ENCODE peak calls at places on chromosomes 13 and 19, in six cellular contexts. One of them, this sample, is unnamed.

GRCh38 chr19:2270572-2271515 is 11.1 kb downstream of the PEAK3 start:
- DNase-seq in right atrium auricular region: peak
- DNase-seq in heart left ventricle: peak
- DNase-seq in NB4: peak
- DNase-seq in midbrain: peak
- DNase-seq in neural progenitor cell: peak
- DNase-seq in this sample: peak

GRCh38 chr13:114009590-114010400 is 35.9 kb upstream of the C13orf46 start:
- DNase-seq in right atrium auricular region: no peak
- DNase-seq in heart left ventricle: peak
- DNase-seq in NB4: no peak
- DNase-seq in midbrain: no peak
- DNase-seq in neural progenitor cell: no peak
- DNase-seq in this sample: no peak

GRCh38 chr19:42250666-42251531 is 4.0 kb downstream of the ERF start:
- DNase-seq in right atrium auricular region: peak
- DNase-seq in heart left ventricle: peak
- DNase-seq in NB4: no peak
- DNase-seq in midbrain: peak
- DNase-seq in neural progenitor cell: no peak
- DNase-seq in this sample: no peak

GRCh38 chr13:91141619-91142061 is 205.8 kb upstream of the MIR17HG start:
- DNase-seq in right atrium auricular region: no peak
- DNase-seq in heart left ventricle: no peak
- DNase-seq in NB4: no peak
- DNase-seq in midbrain: no peak
- DNase-seq in neural progenitor cell: no peak
- DNase-seq in this sample: no peak

GRCh38 chr19:13610042-13610691 is 103.9 kb upstream of the CACNA1A start:
- DNase-seq in right atrium auricular region: no peak
- DNase-seq in heart left ventricle: no peak
- DNase-seq in NB4: no peak
- DNase-seq in midbrain: no peak
- DNase-seq in neural progenitor cell: peak
- DNase-seq in this sample: no peak

GRCh38 chr13:57557979-57558529 is 73.5 kb upstream of the PCDH17 start:
- DNase-seq in right atrium auricular region: no peak
- DNase-seq in heart left ventricle: no peak
- DNase-seq in NB4: peak
- DNase-seq in midbrain: peak
- DNase-seq in neural progenitor cell: peak
- DNase-seq in this sample: no peak

GRCh38 chr13:97372929-97373328 is 61.0 kb upstream of the RAP2A start:
- DNase-seq in right atrium auricular region: no peak
- DNase-seq in heart left ventricle: no peak
- DNase-seq in NB4: no peak
- DNase-seq in midbrain: no peak
- DNase-seq in neural progenitor cell: no peak
- DNase-seq in this sample: no peak

GRCh38 chr13:61391426-61391825 is 24.2 kb downstream of the PCDH20 start:
- DNase-seq in right atrium auricular region: no peak
- DNase-seq in heart left ventricle: no peak
- DNase-seq in NB4: no peak
- DNase-seq in midbrain: no peak
- DNase-seq in neural progenitor cell: no peak
- DNase-seq in this sample: no peak

GRCh38 chr19:50778906-50779430 is 8.7 kb downstream of the GPR32 start:
- DNase-seq in right atrium auricular region: no peak
- DNase-seq in heart left ventricle: no peak
- DNase-seq in NB4: no peak
- DNase-seq in midbrain: no peak
- DNase-seq in neural progenitor cell: peak
- DNase-seq in this sample: no peak

GRCh38 chr19:49326165-49326704 is 1.2 kb upstream of the SLC6A16 start:
- DNase-seq in right atrium auricular region: no peak
- DNase-seq in heart left ventricle: no peak
- DNase-seq in NB4: no peak
- DNase-seq in midbrain: no peak
- DNase-seq in neural progenitor cell: no peak
- DNase-seq in this sample: peak

GRCh38 chr13:40490086-40490723 is 176.2 kb downstream of the FOXO1 start:
- DNase-seq in right atrium auricular region: no peak
- DNase-seq in heart left ventricle: no peak
- DNase-seq in NB4: peak
- DNase-seq in midbrain: no peak
- DNase-seq in neural progenitor cell: no peak
- DNase-seq in this sample: peak

GRCh38 chr13:49444517-49445395 is 682 bp downstream of the SETDB2 start:
- DNase-seq in right atrium auricular region: peak
- DNase-seq in heart left ventricle: no peak
- DNase-seq in NB4: peak
- DNase-seq in midbrain: no peak
- DNase-seq in neural progenitor cell: peak
- DNase-seq in this sample: peak

GRCh38 chr19:48403606-48404005 is 10.1 kb downstream of the GRIN2D start:
- DNase-seq in right atrium auricular region: no peak
- DNase-seq in heart left ventricle: peak
- DNase-seq in NB4: peak
- DNase-seq in midbrain: no peak
- DNase-seq in neural progenitor cell: peak
- DNase-seq in this sample: peak

GRCh38 chr13:113544071-113544891 is 40.3 kb upstream of the TFDP1 start:
- DNase-seq in right atrium auricular region: no peak
- DNase-seq in heart left ventricle: no peak
- DNase-seq in NB4: no peak
- DNase-seq in midbrain: no peak
- DNase-seq in neural progenitor cell: no peak
- DNase-seq in this sample: no peak

GRCh38 chr19:44847144-44848035 is 1.3 kb downstream of the NECTIN2 start:
- DNase-seq in right atrium auricular region: peak
- DNase-seq in heart left ventricle: peak
- DNase-seq in NB4: no peak
- DNase-seq in midbrain: no peak
- DNase-seq in neural progenitor cell: peak
- DNase-seq in this sample: peak

GRCh38 chr19:47247308-47247990 is 8.9 kb upstream of the CCDC9 start:
- DNase-seq in right atrium auricular region: peak
- DNase-seq in heart left ventricle: peak
- DNase-seq in NB4: peak
- DNase-seq in midbrain: peak
- DNase-seq in neural progenitor cell: peak
- DNase-seq in this sample: peak

GRCh38 chr19:12766051-12766521 is 9.3 kb downstream of the HOOK2 start:
- DNase-seq in right atrium auricular region: peak
- DNase-seq in heart left ventricle: peak
- DNase-seq in NB4: peak
- DNase-seq in midbrain: peak
- DNase-seq in neural progenitor cell: peak
- DNase-seq in this sample: peak

GRCh38 chr13:106595623-106596022 is 27.7 kb upstream of the ARGLU1 start:
- DNase-seq in right atrium auricular region: no peak
- DNase-seq in heart left ventricle: peak
- DNase-seq in NB4: no peak
- DNase-seq in midbrain: no peak
- DNase-seq in neural progenitor cell: no peak
- DNase-seq in this sample: no peak

GRCh38 chr13:21675095-21676007 is 4.5 kb downstream of the FGF9 start:
- DNase-seq in right atrium auricular region: no peak
- DNase-seq in heart left ventricle: peak
- DNase-seq in NB4: peak
- DNase-seq in midbrain: peak
- DNase-seq in neural progenitor cell: peak
- DNase-seq in this sample: peak

GRCh38 chr19:34171539-34171876 is 796 bp upstream of the LSM14A start:
- DNase-seq in right atrium auricular region: no peak
- DNase-seq in heart left ventricle: no peak
- DNase-seq in NB4: no peak
- DNase-seq in midbrain: no peak
- DNase-seq in neural progenitor cell: no peak
- DNase-seq in this sample: no peak

GRCh38 chr13:91399189-91400093 is 1.0 kb downstream of the GPC5 start:
- DNase-seq in right atrium auricular region: no peak
- DNase-seq in heart left ventricle: no peak
- DNase-seq in NB4: no peak
- DNase-seq in midbrain: peak
- DNase-seq in neural progenitor cell: peak
- DNase-seq in this sample: no peak

GRCh38 chr13:110914293-110915056 is 394 bp downstream of the ANKRD10 start:
- DNase-seq in right atrium auricular region: peak
- DNase-seq in heart left ventricle: peak
- DNase-seq in NB4: peak
- DNase-seq in midbrain: peak
- DNase-seq in neural progenitor cell: peak
- DNase-seq in this sample: peak

GRCh38 chr13:42876270-42876714 is 94.9 kb downstream of the FAM216B start:
- DNase-seq in right atrium auricular region: no peak
- DNase-seq in heart left ventricle: no peak
- DNase-seq in NB4: no peak
- DNase-seq in midbrain: no peak
- DNase-seq in neural progenitor cell: no peak
- DNase-seq in this sample: no peak

GRCh38 chr19:43354305-43354627 is 780 bp downstream of the CD177 start:
- DNase-seq in right atrium auricular region: no peak
- DNase-seq in heart left ventricle: no peak
- DNase-seq in NB4: no peak
- DNase-seq in midbrain: no peak
- DNase-seq in neural progenitor cell: peak
- DNase-seq in this sample: no peak

GRCh38 chr19:2248136-2249009 is 750 bp upstream of the AMH start:
- DNase-seq in right atrium auricular region: no peak
- DNase-seq in heart left ventricle: no peak
- DNase-seq in NB4: no peak
- DNase-seq in midbrain: no peak
- DNase-seq in neural progenitor cell: no peak
- DNase-seq in this sample: no peak

GRCh38 chr13:43473437-43473836 is 313.3 kb downstream of the ENOX1 start:
- DNase-seq in right atrium auricular region: no peak
- DNase-seq in heart left ventricle: no peak
- DNase-seq in NB4: no peak
- DNase-seq in midbrain: no peak
- DNase-seq in neural progenitor cell: no peak
- DNase-seq in this sample: no peak

GRCh38 chr19:33459220-33459619 is 62.4 kb downstream of the PEPD start:
- DNase-seq in right atrium auricular region: no peak
- DNase-seq in heart left ventricle: no peak
- DNase-seq in NB4: no peak
- DNase-seq in midbrain: no peak
- DNase-seq in neural progenitor cell: no peak
- DNase-seq in this sample: no peak

GRCh38 chr13:96011291-96011875 is 41.8 kb downstream of the UGGT2 start:
- DNase-seq in right atrium auricular region: no peak
- DNase-seq in heart left ventricle: no peak
- DNase-seq in NB4: no peak
- DNase-seq in midbrain: no peak
- DNase-seq in neural progenitor cell: no peak
- DNase-seq in this sample: no peak

GRCh38 chr13:103523853-103524252 is 457.6 kb upstream of the SLC10A2 start:
- DNase-seq in right atrium auricular region: no peak
- DNase-seq in heart left ventricle: no peak
- DNase-seq in NB4: no peak
- DNase-seq in midbrain: no peak
- DNase-seq in neural progenitor cell: peak
- DNase-seq in this sample: no peak

GRCh38 chr19:6464070-6464873 is at the start of gene CRB3:
- DNase-seq in right atrium auricular region: no peak
- DNase-seq in heart left ventricle: no peak
- DNase-seq in NB4: no peak
- DNase-seq in midbrain: no peak
- DNase-seq in neural progenitor cell: peak
- DNase-seq in this sample: peak

GRCh38 chr13:46523972-46524737 is 28.8 kb upstream of the LRCH1 start:
- DNase-seq in right atrium auricular region: no peak
- DNase-seq in heart left ventricle: no peak
- DNase-seq in NB4: peak
- DNase-seq in midbrain: peak
- DNase-seq in neural progenitor cell: no peak
- DNase-seq in this sample: no peak

GRCh38 chr19:35673121-35673804 is 6.9 kb downstream of the UPK1A start:
- DNase-seq in right atrium auricular region: peak
- DNase-seq in heart left ventricle: no peak
- DNase-seq in NB4: no peak
- DNase-seq in midbrain: no peak
- DNase-seq in neural progenitor cell: peak
- DNase-seq in this sample: no peak

GRCh38 chr19:40078377-40078776 is 12.4 kb downstream of the ZNF780A start:
- DNase-seq in right atrium auricular region: no peak
- DNase-seq in heart left ventricle: no peak
- DNase-seq in NB4: no peak
- DNase-seq in midbrain: no peak
- DNase-seq in neural progenitor cell: no peak
- DNase-seq in this sample: no peak

GRCh38 chr13:33150146-33150545 is 133.9 kb downstream of the KL start:
- DNase-seq in right atrium auricular region: no peak
- DNase-seq in heart left ventricle: no peak
- DNase-seq in NB4: no peak
- DNase-seq in midbrain: no peak
- DNase-seq in neural progenitor cell: no peak
- DNase-seq in this sample: no peak

GRCh38 chr19:5343848-5344247 is 3.2 kb upstream of the PTPRS start:
- DNase-seq in right atrium auricular region: no peak
- DNase-seq in heart left ventricle: no peak
- DNase-seq in NB4: no peak
- DNase-seq in midbrain: no peak
- DNase-seq in neural progenitor cell: no peak
- DNase-seq in this sample: no peak

This sample was measured in colonic mucosa.